ENCODE peak calls at places on chromosomes 2 and 18, in ten cellular contexts. M is upper lobe of right lung, U is epithelial cell of esophagus, C is lower lobe of right lung, K is right lobe of liver, O is endodermal cell, Y is fibroblast of pulmonary artery, E is BJ, Q is cardiac fibroblast, B is AG10803. N is an unnamed sample.
A peak's percentile ranks its signal among the peaks of the same experiment; 100 is the strongest.

GRCh38 chr2:54836477-54836876 is 113.0 kb downstream of the EML6 start:
- DNase-seq in Y (no peak), E (no peak), K (no peak), M (no peak), Q (no peak), U (no peak), B (peak; percentile 37), O (no peak), C (no peak), N (no peak)

GRCh38 chr18:12657048-12657848 is 659 bp downstream of the SPIRE1 start:
- DNase-seq in Q (peak; percentile 39), C (peak; percentile 64), O (peak; percentile 68), U (peak; percentile 57), M (peak; percentile 81), K (peak; percentile 59), E (no peak), B (peak; percentile 51), Y (peak; percentile 49), N (peak; percentile 62)

GRCh38 chr18:78664048-78664447 is 315.6 kb upstream of the SALL3 start:
- DNase-seq in C (no peak), Q (no peak), U (no peak), E (no peak), B (no peak), Y (no peak), K (no peak), O (no peak), M (no peak), N (no peak)

GRCh38 chr18:31436825-31437224 is 10.7 kb upstream of the DSG3 start:
- DNase-seq in Y (no peak), E (no peak), K (no peak), U (peak; percentile 56), M (no peak), C (no peak), B (no peak), O (peak; percentile 53), Q (no peak), N (no peak)

GRCh38 chr2:174614261-174614660 is 16.7 kb upstream of the WIPF1 start:
- DNase-seq in B (peak; percentile 95), C (no peak), M (no peak), U (peak; percentile 91), E (peak; percentile 89), K (no peak), Y (peak; percentile 46), Q (peak; percentile 92), O (no peak), N (peak; percentile 83)

GRCh38 chr2:178280261-178280852 is 86.0 kb downstream of the OSBPL6 start:
- DNase-seq in Y (peak; percentile 78), M (no peak), K (no peak), O (no peak), U (peak; percentile 71), Q (peak; percentile 80), E (no peak), B (peak; percentile 46), C (no peak), N (peak; percentile 59)

GRCh38 chr2:221225752-221226151 is 346.4 kb downstream of the EPHA4 start:
- DNase-seq in E (no peak), Y (no peak), Q (no peak), K (no peak), U (no peak), B (no peak), O (no peak), C (no peak), M (no peak), N (no peak)

GRCh38 chr2:175418224-175418843 is 236.8 kb upstream of the ATP5MC3 start:
- DNase-seq in C (no peak), O (no peak), M (no peak), Q (no peak), B (no peak), Y (no peak), U (no peak), K (no peak), E (no peak), N (no peak)

GRCh38 chr2:84940088-84940470 is 30.9 kb upstream of the KCMF1 start:
- DNase-seq in U (no peak), O (no peak), Q (no peak), C (no peak), B (no peak), Y (no peak), E (no peak), M (no peak), K (no peak), N (no peak)

GRCh38 chr2:178796079-178796677 is 11.0 kb downstream of the TTN start:
- DNase-seq in Q (peak; percentile 80), E (peak; percentile 6), O (no peak), U (peak; percentile 63), M (no peak), C (no peak), B (peak; percentile 56), K (no peak), Y (peak; percentile 81), N (peak; percentile 52)

GRCh38 chr2:235543851-235544686 is 50.2 kb downstream of the AGAP1 start:
- DNase-seq in B (no peak), Q (no peak), O (no peak), K (no peak), Y (no peak), C (no peak), U (no peak), E (no peak), M (peak; percentile 41), N (no peak)

GRCh38 chr2:238286551-238286950 is 1.9 kb downstream of the PER2 start:
- DNase-seq in K (peak; percentile 90), O (no peak), E (peak; percentile 65), U (peak; percentile 89), M (peak; percentile 78), B (peak; percentile 90), Y (peak; percentile 76), Q (peak; percentile 94), C (peak; percentile 74), N (peak; percentile 90)

GRCh38 chr18:3994061-3994687 is 460.9 kb downstream of the DLGAP1 start:
- DNase-seq in Y (no peak), Q (no peak), U (no peak), O (no peak), C (no peak), K (no peak), E (no peak), M (no peak), B (no peak), N (no peak)

GRCh38 chr2:205860146-205860545 is 177.8 kb downstream of the NRP2 start:
- DNase-seq in Y (no peak), B (peak; percentile 45), K (no peak), U (no peak), E (no peak), O (no peak), M (no peak), Q (no peak), C (no peak), N (no peak)

GRCh38 chr2:67686254-67686653 is 289.1 kb downstream of the ETAA1 start:
- DNase-seq in K (no peak), B (no peak), Y (no peak), O (no peak), E (no peak), Q (no peak), U (no peak), M (no peak), C (no peak), N (no peak)

DNA sequence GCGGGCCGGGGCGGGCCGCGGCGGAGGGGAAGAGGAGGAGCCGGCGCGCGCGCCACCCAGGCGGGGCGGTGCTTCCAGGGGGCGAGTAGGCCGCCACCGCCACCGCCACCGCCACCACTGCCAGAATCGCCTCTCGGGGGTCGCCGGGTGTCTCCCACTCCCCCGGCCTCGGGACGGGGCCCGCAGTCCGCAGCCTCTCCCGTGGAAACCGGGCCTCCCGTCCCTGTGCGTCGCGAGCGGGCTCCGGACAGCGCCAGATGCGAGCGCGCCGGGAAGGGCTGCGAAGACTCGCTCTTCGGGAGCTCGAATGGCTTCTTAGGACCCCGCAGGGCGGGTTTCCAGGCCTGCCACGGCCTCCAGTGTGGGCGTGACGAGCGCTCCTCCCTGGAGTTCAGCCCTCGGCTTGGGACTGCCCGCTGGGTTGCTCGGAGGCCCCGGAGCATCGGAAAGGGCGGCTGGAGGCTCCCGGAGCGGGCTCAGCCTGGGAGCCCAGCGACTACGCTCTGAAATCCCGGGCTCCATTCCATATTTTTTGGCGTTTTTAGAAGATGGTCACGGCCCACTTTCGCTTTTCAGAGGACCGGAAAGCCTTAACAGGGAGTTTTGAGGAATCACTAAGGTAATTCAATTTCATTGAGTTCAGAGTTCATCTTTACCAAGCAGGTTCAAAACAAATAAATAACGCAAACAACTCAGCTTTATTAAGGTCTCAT is 391 bp upstream of the KDSR start:
- DNase-seq in O (peak; percentile 97), B (peak; percentile 99), K (peak; percentile 97), E (peak; percentile 93), U (peak; percentile 99), Y (peak; percentile 99), C (peak; percentile 98), Q (peak; percentile 99), M (peak; percentile 98), N (peak; percentile 99)
- TF ChIP-seq CTCF in O (no peak), B (no peak), K (no peak), E (peak; percentile 3), U (no peak), Y (no peak), C (no peak), Q (no peak), M (no peak), N (no peak)

GRCh38 chr2:97763176-97763845 is 49.9 kb downstream of the ZAP70 start:
- DNase-seq in O (peak; percentile 38), M (no peak), U (no peak), B (no peak), Y (no peak), K (no peak), C (no peak), Q (no peak), E (no peak), N (no peak)
- H3K4me3 ChIP-seq in O (no peak overlapping the region), M (no peak overlapping the region), U (no peak overlapping the region), B (no peak overlapping the region), Y (no peak overlapping the region), K (no peak overlapping the region), C (no peak overlapping the region), Q (no peak overlapping the region), E (no peak overlapping the region), N (no peak overlapping the region)

DNA sequence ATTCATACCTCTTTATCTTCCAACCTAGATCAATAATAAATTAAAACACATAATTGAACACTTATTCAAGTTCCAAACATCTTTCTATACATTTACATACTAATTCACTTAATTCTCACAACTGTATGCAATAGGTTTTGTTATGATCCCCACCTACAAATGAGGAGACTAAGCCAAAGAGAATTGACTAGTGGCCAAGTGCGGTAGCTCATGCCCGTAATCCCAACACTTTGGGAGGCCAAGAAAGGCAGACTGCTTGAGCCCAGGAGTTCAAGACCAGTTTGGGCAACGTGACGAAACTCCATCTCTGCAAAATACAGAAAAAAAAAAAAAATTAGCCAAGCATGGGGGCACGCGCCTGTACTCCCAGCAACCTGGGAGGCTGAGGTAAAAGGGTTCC is 36.8 kb downstream of the KCNG3 start:
- DNase-seq in K (no peak), Y (no peak), M (no peak), E (no peak), C (no peak), Q (no peak), U (no peak), O (peak; percentile 74), B (no peak), N (no peak)
- TF ChIP-seq CTCF in K (no peak), Y (peak; percentile 21), M (no peak), E (no peak), C (no peak), Q (peak; percentile 19), U (peak; percentile 13), O (peak; percentile 74), B (no peak), N (peak; percentile 29)

DNA sequence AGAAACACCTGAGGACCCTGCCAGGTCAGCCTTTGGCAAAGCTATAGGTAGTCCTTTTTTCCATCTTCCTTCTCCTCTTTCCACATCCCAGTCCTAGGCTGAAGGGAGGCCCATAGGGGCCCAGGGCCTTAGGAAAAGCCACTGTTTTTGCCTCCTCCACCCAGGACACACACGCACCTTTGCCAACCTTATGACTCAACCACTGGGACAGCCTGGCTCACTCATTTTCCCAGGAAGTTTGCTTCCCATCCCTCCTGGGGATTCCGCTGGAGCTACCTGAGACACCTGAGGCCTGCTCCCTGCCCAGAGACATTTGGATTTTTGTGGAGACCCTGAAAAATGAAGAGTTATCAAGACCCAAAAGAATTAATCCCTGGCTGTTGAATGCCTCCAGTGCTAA is 273.4 kb upstream of the SIX2 start:
- DNase-seq in C (no peak), U (peak; percentile 70), B (no peak), O (no peak), Q (no peak), M (no peak), E (no peak), Y (no peak), K (no peak), N (no peak)
- H3K4me3 ChIP-seq in C (no peak overlapping the region), U (no peak overlapping the region), B (no peak overlapping the region), O (no peak overlapping the region), Q (no peak overlapping the region), M (no peak overlapping the region), E (no peak overlapping the region), Y (no peak overlapping the region), K (no peak overlapping the region), N (no peak overlapping the region)